ENCODE peak calls at places on chromosomes 1 and 21, in nine cellular contexts. D is cardiac muscle cell, X is fibroblast of pulmonary artery, T is astrocyte of the spinal cord, W is WERI-Rb-1, A is NB4, J is HFF-Myc, K is epithelial cell of esophagus, G is foreskin fibroblast. Z is an unnamed sample.

GRCh38 chr1:162094271-162094670 is 24.8 kb downstream of the NOS1AP start:
- DNase-seq in D (no peak), X (no peak), T (peak; percentile 21), W (peak; percentile 43), A (no peak), J (peak; percentile 30), K (no peak), G (peak; percentile 12), Z (no peak)

GRCh38 chr1:185823471-185823870 is 89.3 kb downstream of the HMCN1 start:
- DNase-seq in D (no peak), X (peak; percentile 16), T (peak; percentile 67), W (no peak), A (no peak), J (no peak), K (no peak), G (peak; percentile 38), Z (no peak)

GRCh38 chr1:211813590-211813989 is 17.0 kb downstream of the LPGAT1 start:
- DNase-seq in D (no peak), X (peak; percentile 84), T (peak; percentile 66), W (no peak), A (peak; percentile 9), J (no peak), K (peak; percentile 50), G (peak; percentile 56), Z (peak; percentile 63)

GRCh38 chr1:168379110-168379860 is 98.6 kb downstream of the TBX19 start:
- DNase-seq in D (no peak), X (peak; percentile 25), T (no peak), W (no peak), A (no peak), J (no peak), K (peak; percentile 74), G (peak; percentile 40), Z (no peak)

GRCh38 chr1:19554090-19554489 is 68.8 kb upstream of the CAPZB start:
- DNase-seq in D (no peak), X (no peak), T (no peak), W (no peak), A (no peak), J (no peak), K (no peak), G (no peak), Z (no peak)

GRCh38 chr1:58929667-58930325 is 145.9 kb upstream of the JUN start:
- DNase-seq in D (no peak), X (no peak), T (no peak), W (no peak), A (no peak), J (no peak), K (peak; percentile 91), G (no peak), Z (no peak)

GRCh38 chr1:24289937-24290595 is 29.1 kb upstream of the GRHL3 start:
- DNase-seq in D (no peak), X (peak; percentile 95), T (peak; percentile 94), W (no peak), A (peak; percentile 23), J (peak; percentile 52), K (peak; percentile 93), G (peak; percentile 83), Z (peak; percentile 82)

GRCh38 chr1:155107309-155108283 is 20.1 kb upstream of the EFNA1 start:
- DNase-seq in D (no peak), X (no peak), T (no peak), W (no peak), A (no peak), J (no peak), K (no peak), G (no peak), Z (no peak)

GRCh38 chr21:31254131-31254530 is 89.9 kb downstream of the TIAM1 start:
- DNase-seq in D (no peak), X (no peak), T (no peak), W (peak; percentile 30), A (no peak), J (no peak), K (no peak), G (no peak), Z (no peak)

GRCh38 chr21:22536511-22536910 is 1538.3 kb downstream of the NCAM2 start:
- DNase-seq in D (no peak), X (peak; percentile 51), T (peak; percentile 49), W (no peak), A (peak; percentile 74), J (no peak), K (peak; percentile 37), G (no peak), Z (no peak)

GRCh38 chr1:68174173-68175113 is 57.9 kb downstream of the WLS start:
- DNase-seq in D (peak; percentile 41), X (peak; percentile 96), T (peak; percentile 97), W (no peak), A (no peak), J (peak; percentile 72), K (peak; percentile 96), G (peak; percentile 98), Z (peak; percentile 63)

GRCh38 chr1:2320760-2321159 is 70.6 kb downstream of the MORN1 start:
- DNase-seq in D (no peak), X (no peak), T (no peak), W (no peak), A (no peak), J (no peak), K (no peak), G (no peak), Z (no peak)

GRCh38 chr1:117697220-117697781 is 91.5 kb downstream of the TENT5C start:
- DNase-seq in D (no peak), X (peak; percentile 31), T (no peak), W (no peak), A (no peak), J (no peak), K (no peak), G (no peak), Z (no peak)

GRCh38 chr21:35727830-35728229 is 332.5 kb downstream of the SETD4 start:
- DNase-seq in D (no peak), X (no peak), T (no peak), W (no peak), A (no peak), J (no peak), K (no peak), G (no peak), Z (no peak)

GRCh38 chr21:35732788-35733187 is 327.5 kb downstream of the SETD4 start:
- DNase-seq in D (no peak), X (no peak), T (no peak), W (no peak), A (no peak), J (no peak), K (peak; percentile 53), G (no peak), Z (no peak)

GRCh38 chr21:35730325-35730724 is 330.0 kb downstream of the SETD4 start:
- DNase-seq in D (no peak), X (no peak), T (no peak), W (no peak), A (no peak), J (no peak), K (no peak), G (no peak), Z (no peak)
- TF ChIP-seq CTCF in D (no peak), X (no peak), T (no peak), W (no peak), A (no peak), J (no peak), K (no peak), G (no peak), Z (no peak)

GRCh38 chr1:40665335-40666171 is at the start of gene RIMS3:
- DNase-seq in D (peak; percentile 88), X (peak; percentile 40), T (peak; percentile 28), W (peak; percentile 78), A (peak; percentile 75), J (no peak), K (peak; percentile 64), G (peak; percentile 80), Z (peak; percentile 73)
- TF ChIP-seq CTCF in D (no peak), X (no peak), T (no peak), W (peak; percentile 44), A (peak; percentile 40), J (no peak), K (no peak), G (no peak), Z (no peak)

GRCh38 chr1:62113505-62113904 is 81.1 kb upstream of the L1TD1 start:
- DNase-seq in D (no peak), X (no peak), T (no peak), W (no peak), A (no peak), J (no peak), K (no peak), G (no peak), Z (no peak)

GRCh38 chr1:62109124-62109523 is 85.5 kb upstream of the L1TD1 start:
- DNase-seq in D (no peak), X (no peak), T (no peak), W (no peak), A (no peak), J (no peak), K (no peak), G (no peak), Z (no peak)

GRCh38 chr1:62107923-62108322 is 86.7 kb upstream of the L1TD1 start:
- DNase-seq in D (no peak), X (no peak), T (no peak), W (no peak), A (no peak), J (no peak), K (no peak), G (no peak), Z (no peak)

GRCh38 chr1:62110198-62110817 is 84.3 kb upstream of the L1TD1 start:
- DNase-seq in D (no peak), X (no peak), T (no peak), W (no peak), A (no peak), J (no peak), K (no peak), G (peak; percentile 45), Z (no peak)

DNA sequence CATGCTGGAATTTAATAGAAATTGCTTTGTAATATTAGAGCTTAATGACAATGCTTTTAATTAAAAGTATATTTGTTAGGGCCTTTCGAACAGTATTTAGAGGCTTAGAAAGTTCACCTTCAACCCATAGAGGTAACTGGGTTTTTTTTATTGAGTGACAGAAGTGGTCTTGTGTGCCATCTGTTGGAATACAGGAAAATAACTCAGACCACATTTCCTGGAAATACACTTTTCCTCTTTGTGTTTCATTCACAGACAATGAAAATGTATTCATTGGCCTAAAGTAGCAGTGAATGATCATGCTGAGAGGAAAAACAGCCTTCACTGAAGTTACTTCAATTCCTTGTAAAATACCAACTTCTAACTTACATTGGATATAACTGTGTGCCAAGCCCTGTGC is 83.6 kb upstream of the L1TD1 start:
- DNase-seq in D (no peak), X (no peak), T (no peak), W (no peak), A (no peak), J (no peak), K (no peak), G (no peak), Z (no peak)
- TF ChIP-seq CTCF in D (no peak), X (no peak), T (no peak), W (peak; percentile 2), A (no peak), J (no peak), K (no peak), G (no peak), Z (no peak)

DNA sequence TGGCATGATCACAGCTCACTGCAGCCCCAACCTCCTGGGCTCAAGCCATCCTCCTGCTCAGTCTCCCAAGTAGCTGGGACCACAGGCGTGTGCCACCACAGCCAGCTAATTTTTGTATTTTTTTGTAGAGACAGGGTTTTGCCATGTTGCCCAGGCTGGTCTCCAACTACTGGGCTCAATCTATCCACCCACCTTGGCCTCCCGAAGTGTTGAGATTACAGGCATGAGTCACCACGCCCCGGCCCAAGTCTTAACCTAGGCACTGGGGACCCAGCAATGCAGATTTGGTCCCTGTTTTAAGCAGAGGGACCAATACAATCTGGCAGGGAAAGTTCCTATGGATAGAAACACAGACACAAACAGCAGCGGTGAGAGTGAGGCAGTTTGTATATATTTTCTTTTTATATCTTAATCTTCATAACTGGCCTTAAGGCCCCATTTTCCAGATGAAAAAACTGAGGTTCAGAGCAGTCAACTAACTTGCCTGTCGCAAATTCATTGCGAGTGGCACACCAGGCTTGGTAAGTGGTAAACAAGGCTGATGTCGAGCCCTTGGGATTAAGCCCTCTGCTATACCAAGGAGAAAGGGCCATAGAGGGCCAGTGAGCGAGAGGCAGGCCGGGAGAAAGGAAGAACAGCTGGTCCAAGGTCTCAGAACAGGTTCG is 77.8 kb upstream of the TINAGL1 start:
- DNase-seq in D (no peak), X (no peak), T (no peak), W (no peak), A (no peak), J (no peak), K (no peak), G (no peak), Z (no peak)
- TF ChIP-seq CTCF in D (no peak), X (no peak), T (no peak), W (no peak), A (no peak), J (no peak), K (no peak), G (no peak), Z (no peak)

Z was measured in psoas muscle.